ENCODE peak calls at places on chromosomes 13 and 19, in ten cellular contexts. T is aorta, P is right atrium auricular region, Q is A549, L is endodermal cell, C is PC-9, S is dorsolateral prefrontal cortex, B is left lung, M is AG04450, N is heart left ventricle. V is an unnamed sample.

GRCh38 chr13:108663710-108664109 is 34.3 kb downstream of the MYO16 start:
- DNase-seq in T (no peak), P (no peak), Q (no peak), L (no peak), C (no peak), S (no peak), B (no peak), M (no peak), N (no peak), V (no peak)

GRCh38 chr13:79270859-79271258 is 135.2 kb downstream of the RBM26 start:
- DNase-seq in T (no peak), P (no peak), Q (no peak), L (no peak), C (no peak), S (no peak), B (no peak), M (no peak), N (no peak), V (no peak)

GRCh38 chr13:33934936-33935510 is 117.1 kb downstream of the RFC3 start:
- DNase-seq in T (no peak), P (no peak), Q (no peak), L (no peak), C (no peak), S (no peak), B (no peak), M (no peak), N (no peak), V (no peak)

GRCh38 chr19:3171894-3172679 is 6.5 kb upstream of the S1PR4 start:
- DNase-seq in T (peak), P (no peak), Q (no peak), L (peak), C (no peak), S (no peak), B (no peak), M (no peak), N (no peak), V (no peak)

GRCh38 chr13:74825170-74825948 is 656.6 kb downstream of the TBC1D4 start:
- DNase-seq in T (no peak), P (no peak), Q (peak), L (no peak), C (no peak), S (no peak), B (no peak), M (no peak), N (no peak), V (no peak)

GRCh38 chr19:2097330-2098327 is 914 bp downstream of the IZUMO4 start:
- DNase-seq in T (no peak), P (no peak), Q (no peak), L (no peak), C (no peak), S (no peak), B (peak), M (no peak), N (no peak), V (no peak)

GRCh38 chr19:38042132-38042531 is 135.1 kb downstream of the SIPA1L3 start:
- DNase-seq in T (no peak), P (no peak), Q (no peak), L (no peak), C (no peak), S (no peak), B (no peak), M (no peak), N (no peak), V (no peak)

GRCh38 chr13:41515491-41516139 is 58.3 kb downstream of the RGCC start:
- DNase-seq in T (no peak), P (peak), Q (no peak), L (no peak), C (no peak), S (no peak), B (no peak), M (no peak), N (no peak), V (no peak)

GRCh38 chr13:63944896-63945295 is 2529.2 kb upstream of the PCDH20 start:
- DNase-seq in T (no peak), P (no peak), Q (no peak), L (no peak), C (no peak), S (no peak), B (no peak), M (no peak), N (no peak), V (no peak)

GRCh38 chr13:30181856-30182651 is 125.3 kb downstream of the KATNAL1 start:
- DNase-seq in T (no peak), P (no peak), Q (no peak), L (peak), C (no peak), S (no peak), B (no peak), M (no peak), N (no peak), V (no peak)

GRCh38 chr19:15640294-15640903 is at the start of gene CYP4F3:
- DNase-seq in T (no peak), P (no peak), Q (peak), L (no peak), C (peak), S (no peak), B (peak), M (no peak), N (peak), V (peak)

GRCh38 chr19:16342002-16342715 is 17.5 kb downstream of the KLF2 start:
- DNase-seq in T (no peak), P (peak), Q (no peak), L (no peak), C (no peak), S (no peak), B (no peak), M (no peak), N (no peak), V (no peak)

GRCh38 chr19:8451885-8452284 is 7.1 kb downstream of the HNRNPM start:
- DNase-seq in T (no peak), P (no peak), Q (peak), L (peak), C (peak), S (no peak), B (no peak), M (no peak), N (no peak), V (no peak)

GRCh38 chr13:93316848-93317247 is 90.2 kb downstream of the GPC6 start:
- DNase-seq in T (no peak), P (no peak), Q (no peak), L (no peak), C (no peak), S (no peak), B (no peak), M (no peak), N (no peak), V (no peak)

DNA sequence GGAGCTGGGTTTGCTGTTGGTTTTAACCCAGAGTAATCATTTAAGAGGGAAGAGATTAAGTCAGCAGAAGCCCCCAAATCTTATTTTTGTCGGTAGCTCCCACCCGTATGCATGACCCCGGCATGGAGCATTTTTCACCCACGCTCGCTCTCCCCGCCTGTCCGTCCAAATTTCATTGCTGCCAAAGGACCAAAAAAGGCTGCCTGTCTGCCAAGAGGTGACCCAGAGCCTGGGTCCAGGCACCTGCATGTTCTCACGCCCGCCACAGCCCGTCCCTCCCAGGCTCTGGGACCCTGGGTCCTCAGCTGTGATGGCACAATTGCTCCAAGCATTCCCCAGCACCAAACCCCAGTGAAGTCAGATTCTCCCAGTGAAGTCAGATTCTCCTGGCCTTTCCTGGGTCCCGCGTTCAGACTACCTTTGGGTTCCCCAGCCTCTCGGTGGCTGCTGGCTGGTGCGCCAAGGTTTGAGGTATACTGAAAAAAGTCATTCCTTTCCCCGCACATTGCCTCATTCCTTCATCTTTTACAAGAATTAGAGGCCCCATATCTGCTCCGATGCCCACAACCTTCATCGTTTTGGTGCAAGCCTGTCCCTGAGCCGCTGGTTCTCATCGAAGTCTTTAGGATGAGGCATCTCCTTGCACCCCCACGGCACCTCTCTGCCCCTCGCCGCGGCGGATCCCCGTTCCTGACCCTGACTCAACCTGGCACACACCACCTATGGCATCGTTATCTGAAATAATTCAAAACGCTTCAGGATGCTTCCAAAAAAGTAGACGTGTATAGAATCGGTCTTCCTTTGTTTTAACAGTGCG is 59.3 kb upstream of the F7 start:
- DNase-seq in T (no peak), P (no peak), Q (no peak), L (no peak), C (no peak), S (no peak), B (no peak), M (no peak), N (peak), V (no peak)
- H3K27ac ChIP-seq in T (no peak), P (no peak), Q (no peak), L (no peak), C (no peak), S (peak), B (no peak), M (no peak), N (peak), V (peak)

GRCh38 chr13:113635048-113635420 is 23.0 kb downstream of the ATP4B start:
- DNase-seq in T (peak), P (no peak), Q (no peak), L (no peak), C (no peak), S (no peak), B (peak), M (no peak), N (peak), V (no peak)
- H3K27ac ChIP-seq in T (no peak), P (no peak), Q (no peak), L (no peak), C (no peak), S (no peak), B (no peak), M (no peak), N (no peak), V (no peak)

GRCh38 chr19:49338023-49338677 is 2.9 kb downstream of the CD37 start:
- DNase-seq in T (peak), P (no peak), Q (no peak), L (peak), C (no peak), S (no peak), B (no peak), M (no peak), N (no peak), V (no peak)

GRCh38 chr19:49335784-49336481 is 727 bp downstream of the CD37 start:
- DNase-seq in T (peak), P (no peak), Q (no peak), L (peak), C (no peak), S (no peak), B (no peak), M (no peak), N (no peak), V (no peak)

GRCh38 chr19:49336482-49337266 is 1.5 kb downstream of the CD37 start:
- DNase-seq in T (peak), P (no peak), Q (no peak), L (peak), C (no peak), S (no peak), B (no peak), M (no peak), N (no peak), V (no peak)

GRCh38 chr19:49338691-49339363 is 3.6 kb downstream of the CD37 start:
- DNase-seq in T (peak), P (peak), Q (peak), L (peak), C (no peak), S (no peak), B (peak), M (no peak), N (peak), V (no peak)

GRCh38 chr19:49337267-49338022 is 2.2 kb downstream of the CD37 start:
- DNase-seq in T (peak), P (no peak), Q (no peak), L (peak), C (no peak), S (no peak), B (no peak), M (no peak), N (no peak), V (no peak)
- H3K27ac ChIP-seq in T (no peak), P (no peak), Q (no peak), L (no peak), C (no peak), S (no peak), B (no peak), M (no peak), N (no peak), V (no peak)

GRCh38 chr13:22041741-22042140 is 370.9 kb downstream of the FGF9 start:
- DNase-seq in T (no peak), P (no peak), Q (no peak), L (peak), C (no peak), S (no peak), B (no peak), M (no peak), N (no peak), V (no peak)

GRCh38 chr13:22039961-22040360 is 369.1 kb downstream of the FGF9 start:
- DNase-seq in T (no peak), P (no peak), Q (no peak), L (no peak), C (no peak), S (no peak), B (no peak), M (no peak), N (no peak), V (no peak)

DNA sequence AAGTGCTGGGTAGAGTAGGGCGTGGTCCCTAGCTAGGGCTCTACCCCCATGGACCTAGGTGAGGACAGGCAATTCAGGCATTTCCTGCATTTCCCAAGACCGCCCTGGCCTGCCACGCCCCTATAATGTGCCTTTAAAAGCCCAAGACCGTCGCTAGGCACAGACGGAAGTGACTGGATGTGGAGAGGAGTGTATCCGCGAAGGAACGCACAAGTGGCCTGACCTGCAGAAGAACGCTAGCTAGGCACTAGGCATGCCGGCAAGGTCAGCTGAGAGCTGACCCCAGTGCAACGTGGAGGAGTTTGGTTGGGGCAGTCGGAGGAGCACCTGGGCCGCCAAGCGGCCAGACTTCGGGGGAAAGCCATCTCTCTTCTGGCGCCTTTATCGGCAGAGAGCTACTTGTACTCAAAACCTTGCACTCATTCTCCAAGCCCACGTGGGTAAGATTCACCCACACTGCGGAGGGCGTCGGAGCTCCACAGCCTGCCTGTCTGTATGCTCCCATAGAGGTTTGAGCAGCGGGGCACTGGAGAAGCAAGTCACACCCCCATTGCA is 370.0 kb downstream of the FGF9 start:
- DNase-seq in T (no peak), P (no peak), Q (peak), L (peak), C (no peak), S (no peak), B (no peak), M (no peak), N (peak), V (no peak)
- H3K27ac ChIP-seq in T (no peak), P (no peak), Q (peak), L (no peak), C (no peak), S (no peak), B (no peak), M (no peak), N (no peak), V (no peak)

GRCh38 chr13:43006893-43007631 is 15.0 kb upstream of the EPSTI1 start:
- DNase-seq in T (no peak), P (no peak), Q (no peak), L (no peak), C (peak), S (no peak), B (no peak), M (no peak), N (no peak), V (no peak)

GRCh38 chr13:42999491-42999890 is 7.5 kb upstream of the EPSTI1 start:
- DNase-seq in T (no peak), P (no peak), Q (no peak), L (no peak), C (no peak), S (no peak), B (no peak), M (no peak), N (no peak), V (no peak)

GRCh38 chr13:43003729-43004128 is 11.7 kb upstream of the EPSTI1 start:
- DNase-seq in T (no peak), P (no peak), Q (no peak), L (no peak), C (no peak), S (no peak), B (no peak), M (no peak), N (no peak), V (no peak)

GRCh38 chr13:43005460-43006236 is 13.6 kb upstream of the EPSTI1 start:
- DNase-seq in T (no peak), P (no peak), Q (no peak), L (no peak), C (peak), S (no peak), B (no peak), M (no peak), N (no peak), V (no peak)

GRCh38 chr13:43003010-43003409 is 11.0 kb upstream of the EPSTI1 start:
- DNase-seq in T (no peak), P (no peak), Q (no peak), L (no peak), C (no peak), S (no peak), B (no peak), M (no peak), N (no peak), V (no peak)
- H3K27ac ChIP-seq in T (no peak), P (no peak), Q (peak), L (no peak), C (no peak), S (no peak), B (no peak), M (no peak), N (no peak), V (no peak)

DNA sequence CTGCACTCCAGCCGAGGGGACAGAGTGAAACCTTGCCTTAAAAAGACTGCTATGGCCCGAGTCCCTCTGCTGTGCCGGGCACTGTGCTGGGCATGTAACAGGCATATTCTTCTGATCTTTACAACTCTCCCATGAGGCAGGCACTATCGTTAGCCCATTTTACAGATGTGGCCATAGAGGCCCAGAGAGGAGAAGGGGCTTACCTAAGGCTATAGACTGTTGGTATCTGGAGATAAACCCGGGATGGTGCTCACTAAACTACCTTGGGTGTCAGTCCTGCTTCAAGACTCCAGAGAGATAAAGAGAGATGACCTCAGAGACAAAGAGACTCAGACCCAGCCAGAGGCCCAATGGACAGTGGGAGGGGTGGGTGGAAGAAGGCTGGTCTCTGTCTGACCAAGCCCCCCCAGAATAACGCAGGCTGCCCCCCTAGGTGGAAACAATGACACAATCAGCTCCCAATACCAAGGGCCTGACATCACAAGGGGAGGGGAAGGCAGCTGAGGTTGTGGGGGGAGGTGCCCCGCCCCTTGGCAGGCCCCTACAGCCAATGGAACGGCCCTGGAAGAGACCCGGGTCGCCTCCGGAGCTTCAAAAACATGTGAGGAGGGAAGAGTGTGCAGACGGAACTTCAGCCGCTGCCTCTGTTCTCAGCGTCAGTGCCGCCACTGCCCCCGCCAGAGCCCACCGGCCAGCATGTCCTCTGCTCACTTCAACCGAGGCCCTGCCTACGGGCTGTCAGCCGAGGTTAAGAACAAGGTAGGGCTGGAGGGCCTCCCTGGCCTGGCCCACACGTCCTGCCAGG is at the start of gene CNN1:
- DNase-seq in T (peak), P (peak), Q (no peak), L (peak), C (no peak), S (no peak), B (peak), M (peak), N (peak), V (no peak)
- H3K27ac ChIP-seq in T (peak), P (peak), Q (peak), L (no peak), C (no peak), S (no peak), B (peak), M (peak), N (peak), V (no peak)

GRCh38 chr19:49157445-49158224 is at the start of gene TRPM4:
- DNase-seq in T (peak), P (peak), Q (peak), L (peak), C (peak), S (peak), B (peak), M (no peak), N (peak), V (peak)

GRCh38 chr19:49154279-49154678 is 917 bp downstream of the HRC start:
- DNase-seq in T (no peak), P (no peak), Q (no peak), L (no peak), C (peak), S (no peak), B (no peak), M (no peak), N (peak), V (no peak)

GRCh38 chr19:49153167-49153809 is 1.9 kb downstream of the HRC start:
- DNase-seq in T (no peak), P (no peak), Q (no peak), L (no peak), C (peak), S (no peak), B (no peak), M (no peak), N (peak), V (no peak)

GRCh38 chr19:49155830-49156346 is 692 bp upstream of the HRC start:
- DNase-seq in T (no peak), P (no peak), Q (no peak), L (peak), C (no peak), S (no peak), B (no peak), M (no peak), N (peak), V (no peak)

GRCh38 chr19:49155005-49155826 is at the start of gene HRC:
- DNase-seq in T (no peak), P (no peak), Q (no peak), L (no peak), C (peak), S (no peak), B (no peak), M (no peak), N (peak), V (no peak)
- H3K27ac ChIP-seq in T (no peak), P (peak), Q (no peak), L (no peak), C (no peak), S (no peak), B (no peak), M (no peak), N (peak), V (no peak)